ENCODE peak calls at places on chromosomes 7 and 10, in eight cellular contexts. One of them, this sample, is unnamed.

GRCh38 chr7:68185641-68186040 is 1189.0 kb downstream of the TYW1 start:
- DNase-seq in fibroblast of mammary gland: no peak
- DNase-seq in tibial nerve: no peak
- DNase-seq in AG09319: no peak
- DNase-seq in testis: no peak
- DNase-seq in cardiac fibroblast: no peak
- DNase-seq in ovary: no peak
- DNase-seq in sigmoid colon: no peak
- DNase-seq in this sample: no peak

GRCh38 chr7:105890290-105890997 is 14.0 kb upstream of the ATXN7L1 start:
- DNase-seq in testis: no peak
- DNase-seq in ovary: no peak
- DNase-seq in AG09319: no peak
- DNase-seq in sigmoid colon: no peak
- DNase-seq in cardiac fibroblast: no peak
- DNase-seq in tibial nerve: no peak
- DNase-seq in fibroblast of mammary gland: no peak
- DNase-seq in this sample: no peak

GRCh38 chr10:13356392-13356791 is 8.3 kb upstream of the SEPHS1 start:
- DNase-seq in testis: no peak
- DNase-seq in tibial nerve: no peak
- DNase-seq in sigmoid colon: no peak
- DNase-seq in cardiac fibroblast: no peak
- DNase-seq in fibroblast of mammary gland: no peak
- DNase-seq in ovary: no peak
- DNase-seq in AG09319: no peak
- DNase-seq in this sample: no peak

GRCh38 chr7:50795831-50796230 is 13.1 kb upstream of the GRB10 start:
- DNase-seq in sigmoid colon: no peak
- DNase-seq in tibial nerve: no peak
- DNase-seq in ovary: no peak
- DNase-seq in cardiac fibroblast: no peak
- DNase-seq in testis: no peak
- DNase-seq in AG09319: no peak
- DNase-seq in fibroblast of mammary gland: no peak
- DNase-seq in this sample: no peak

GRCh38 chr10:32151876-32152275 is 95.7 kb upstream of the KIF5B start:
- DNase-seq in fibroblast of mammary gland: peak
- DNase-seq in ovary: no peak
- DNase-seq in AG09319: no peak
- DNase-seq in testis: no peak
- DNase-seq in tibial nerve: no peak
- DNase-seq in sigmoid colon: no peak
- DNase-seq in cardiac fibroblast: peak
- DNase-seq in this sample: no peak

GRCh38 chr10:122140941-122141623 is 130.0 kb upstream of the BTBD16 start:
- DNase-seq in tibial nerve: peak
- DNase-seq in cardiac fibroblast: peak
- DNase-seq in ovary: peak
- DNase-seq in fibroblast of mammary gland: peak
- DNase-seq in AG09319: peak
- DNase-seq in testis: no peak
- DNase-seq in sigmoid colon: peak
- DNase-seq in this sample: peak

GRCh38 chr10:49141541-49142332 is 7.9 kb upstream of the FAM170B start:
- DNase-seq in cardiac fibroblast: no peak
- DNase-seq in tibial nerve: no peak
- DNase-seq in fibroblast of mammary gland: no peak
- DNase-seq in ovary: no peak
- DNase-seq in testis: no peak
- DNase-seq in AG09319: no peak
- DNase-seq in sigmoid colon: no peak
- DNase-seq in this sample: no peak

GRCh38 chr7:116211913-116212596 is 1.7 kb downstream of the TES start:
- DNase-seq in testis: peak
- DNase-seq in tibial nerve: no peak
- DNase-seq in cardiac fibroblast: peak
- DNase-seq in AG09319: no peak
- DNase-seq in sigmoid colon: no peak
- DNase-seq in fibroblast of mammary gland: no peak
- DNase-seq in ovary: no peak
- DNase-seq in this sample: no peak

GRCh38 chr7:105202561-105203130 is 186.1 kb downstream of the SRPK2 start:
- DNase-seq in sigmoid colon: no peak
- DNase-seq in ovary: no peak
- DNase-seq in testis: no peak
- DNase-seq in fibroblast of mammary gland: no peak
- DNase-seq in tibial nerve: no peak
- DNase-seq in AG09319: no peak
- DNase-seq in cardiac fibroblast: no peak
- DNase-seq in this sample: no peak

GRCh38 chr7:111414374-111414773 is 147.9 kb downstream of the IMMP2L start:
- DNase-seq in AG09319: no peak
- DNase-seq in ovary: no peak
- DNase-seq in fibroblast of mammary gland: no peak
- DNase-seq in testis: no peak
- DNase-seq in sigmoid colon: no peak
- DNase-seq in cardiac fibroblast: no peak
- DNase-seq in tibial nerve: no peak
- DNase-seq in this sample: no peak

GRCh38 chr10:60907972-60908371 is 36.0 kb downstream of the RHOBTB1 start:
- DNase-seq in testis: no peak
- DNase-seq in sigmoid colon: no peak
- DNase-seq in ovary: no peak
- DNase-seq in AG09319: no peak
- DNase-seq in tibial nerve: no peak
- DNase-seq in cardiac fibroblast: no peak
- DNase-seq in fibroblast of mammary gland: no peak
- DNase-seq in this sample: no peak

GRCh38 chr10:111646021-111646420 is 537.5 kb downstream of the GPAM start:
- DNase-seq in tibial nerve: no peak
- DNase-seq in AG09319: no peak
- DNase-seq in ovary: no peak
- DNase-seq in testis: no peak
- DNase-seq in cardiac fibroblast: peak
- DNase-seq in sigmoid colon: no peak
- DNase-seq in fibroblast of mammary gland: peak
- DNase-seq in this sample: no peak

GRCh38 chr10:75269605-75270004 is 33.8 kb upstream of the COMTD1 start:
- DNase-seq in testis: peak
- DNase-seq in fibroblast of mammary gland: no peak
- DNase-seq in tibial nerve: no peak
- DNase-seq in ovary: no peak
- DNase-seq in sigmoid colon: no peak
- DNase-seq in cardiac fibroblast: no peak
- DNase-seq in AG09319: no peak
- DNase-seq in this sample: no peak

GRCh38 chr7:130367836-130368235 is 12.5 kb upstream of the CPA1 start:
- DNase-seq in cardiac fibroblast: no peak
- DNase-seq in sigmoid colon: no peak
- DNase-seq in ovary: no peak
- DNase-seq in tibial nerve: no peak
- DNase-seq in fibroblast of mammary gland: no peak
- DNase-seq in testis: no peak
- DNase-seq in AG09319: no peak
- DNase-seq in this sample: peak

GRCh38 chr7:130369110-130369711 is 11.1 kb upstream of the CPA1 start:
- DNase-seq in fibroblast of mammary gland: peak
- DNase-seq in cardiac fibroblast: peak
- DNase-seq in tibial nerve: no peak
- DNase-seq in ovary: peak
- DNase-seq in testis: no peak
- DNase-seq in sigmoid colon: no peak
- DNase-seq in AG09319: no peak
- DNase-seq in this sample: peak

GRCh38 chr7:130367088-130367755 is 13.1 kb upstream of the CPA1 start:
- DNase-seq in testis: no peak
- DNase-seq in cardiac fibroblast: no peak
- DNase-seq in AG09319: no peak
- DNase-seq in fibroblast of mammary gland: no peak
- DNase-seq in ovary: no peak
- DNase-seq in sigmoid colon: no peak
- DNase-seq in tibial nerve: no peak
- DNase-seq in this sample: peak

GRCh38 chr7:130369831-130370230 is 10.5 kb upstream of the CPA1 start:
- DNase-seq in tibial nerve: no peak
- DNase-seq in cardiac fibroblast: peak
- DNase-seq in AG09319: no peak
- DNase-seq in testis: no peak
- DNase-seq in fibroblast of mammary gland: no peak
- DNase-seq in sigmoid colon: no peak
- DNase-seq in ovary: no peak
- DNase-seq in this sample: no peak

GRCh38 chr7:130368347-130368746 is 11.9 kb upstream of the CPA1 start:
- DNase-seq in ovary: no peak
- DNase-seq in AG09319: no peak
- DNase-seq in sigmoid colon: no peak
- DNase-seq in cardiac fibroblast: no peak
- DNase-seq in tibial nerve: no peak
- DNase-seq in fibroblast of mammary gland: no peak
- DNase-seq in testis: no peak
- DNase-seq in this sample: peak
- TF ChIP-seq CTCF in ovary: no peak
- TF ChIP-seq CTCF in AG09319: no peak
- TF ChIP-seq CTCF in sigmoid colon: no peak
- TF ChIP-seq CTCF in cardiac fibroblast: no peak
- TF ChIP-seq CTCF in tibial nerve: no peak
- TF ChIP-seq CTCF in fibroblast of mammary gland: no peak
- TF ChIP-seq CTCF in testis: no peak
- TF ChIP-seq CTCF in this sample: no peak

DNA sequence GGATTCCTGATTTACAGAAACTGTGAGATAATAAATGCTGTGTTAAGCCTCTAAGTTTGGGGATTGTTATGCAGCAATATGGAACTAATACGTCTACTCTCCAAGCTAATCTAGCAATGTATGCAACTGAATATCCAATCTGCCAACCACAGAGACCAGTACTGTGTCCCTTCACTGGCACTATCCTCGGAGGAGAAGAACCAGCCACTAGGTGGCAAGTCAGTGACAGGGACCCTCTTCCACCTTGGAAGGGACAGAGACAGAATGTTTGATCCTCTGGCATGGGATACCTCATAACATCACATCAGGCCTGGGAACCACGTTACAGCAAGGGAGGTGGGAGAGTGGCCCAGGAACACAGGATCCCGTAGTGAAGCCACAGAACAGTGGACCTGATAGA is 96.4 kb downstream of the CREM start:
- DNase-seq in cardiac fibroblast: no peak
- DNase-seq in sigmoid colon: no peak
- DNase-seq in fibroblast of mammary gland: no peak
- DNase-seq in AG09319: no peak
- DNase-seq in tibial nerve: no peak
- DNase-seq in testis: no peak
- DNase-seq in ovary: no peak
- DNase-seq in this sample: no peak
- TF ChIP-seq CTCF in cardiac fibroblast: peak
- TF ChIP-seq CTCF in sigmoid colon: no peak
- TF ChIP-seq CTCF in fibroblast of mammary gland: no peak
- TF ChIP-seq CTCF in AG09319: no peak
- TF ChIP-seq CTCF in tibial nerve: no peak
- TF ChIP-seq CTCF in testis: no peak
- TF ChIP-seq CTCF in ovary: no peak
- TF ChIP-seq CTCF in this sample: peak

GRCh38 chr7:16432425-16432731 is 11.0 kb upstream of the CRPPA start:
- DNase-seq in sigmoid colon: no peak
- DNase-seq in ovary: no peak
- DNase-seq in cardiac fibroblast: no peak
- DNase-seq in tibial nerve: no peak
- DNase-seq in fibroblast of mammary gland: no peak
- DNase-seq in AG09319: no peak
- DNase-seq in testis: no peak
- DNase-seq in this sample: no peak
- TF ChIP-seq CTCF in sigmoid colon: no peak
- TF ChIP-seq CTCF in ovary: no peak
- TF ChIP-seq CTCF in cardiac fibroblast: no peak
- TF ChIP-seq CTCF in tibial nerve: no peak
- TF ChIP-seq CTCF in fibroblast of mammary gland: no peak
- TF ChIP-seq CTCF in AG09319: no peak
- TF ChIP-seq CTCF in testis: no peak
- TF ChIP-seq CTCF in this sample: peak

GRCh38 chr10:24952146-24952700 is at the start of gene PRTFDC1:
- DNase-seq in testis: peak
- DNase-seq in sigmoid colon: peak
- DNase-seq in cardiac fibroblast: peak
- DNase-seq in tibial nerve: peak
- DNase-seq in fibroblast of mammary gland: no peak
- DNase-seq in ovary: peak
- DNase-seq in AG09319: no peak
- DNase-seq in this sample: no peak
- TF ChIP-seq CTCF in testis: no peak
- TF ChIP-seq CTCF in sigmoid colon: no peak
- TF ChIP-seq CTCF in cardiac fibroblast: peak
- TF ChIP-seq CTCF in tibial nerve: no peak
- TF ChIP-seq CTCF in fibroblast of mammary gland: peak
- TF ChIP-seq CTCF in ovary: no peak
- TF ChIP-seq CTCF in AG09319: peak
- TF ChIP-seq CTCF in this sample: no peak

DNA sequence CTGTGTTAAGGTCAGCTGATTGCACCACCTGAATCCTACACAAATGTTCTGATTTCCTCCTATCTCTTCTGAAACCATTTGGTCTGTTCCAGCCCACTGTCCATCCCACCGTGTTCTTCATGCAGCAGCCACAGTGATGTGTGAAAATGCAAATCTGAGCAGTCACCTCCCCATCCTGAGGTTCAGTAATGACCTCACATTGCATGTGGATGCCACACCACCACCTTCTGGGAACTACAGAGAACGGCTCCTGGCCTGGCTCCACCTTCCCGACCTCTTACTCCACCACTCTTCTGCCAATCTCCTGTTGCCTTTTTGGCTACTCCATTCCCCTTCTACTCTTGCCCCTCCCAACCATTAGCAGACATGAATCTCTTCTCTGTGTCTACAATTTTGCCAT is 244.4 kb downstream of the TNS3 start:
- DNase-seq in testis: no peak
- DNase-seq in AG09319: no peak
- DNase-seq in cardiac fibroblast: no peak
- DNase-seq in sigmoid colon: no peak
- DNase-seq in ovary: no peak
- DNase-seq in fibroblast of mammary gland: peak
- DNase-seq in tibial nerve: no peak
- DNase-seq in this sample: no peak
- TF ChIP-seq CTCF in testis: no peak
- TF ChIP-seq CTCF in AG09319: no peak
- TF ChIP-seq CTCF in cardiac fibroblast: no peak
- TF ChIP-seq CTCF in sigmoid colon: no peak
- TF ChIP-seq CTCF in ovary: no peak
- TF ChIP-seq CTCF in fibroblast of mammary gland: no peak
- TF ChIP-seq CTCF in tibial nerve: no peak
- TF ChIP-seq CTCF in this sample: no peak